ENCODE peak calls at places on chromosomes 3 and 15, in five cellular contexts. N is ecto neural progenitor cell, K is NCI-H2029 treated with DMSO at 0.1 percent for 48 hours, E is NCI-H345, R is SW480. O is an unnamed sample.
A peak's percentile ranks its signal among the peaks of the same experiment; 100 is the strongest.

GRCh38 chr15:46091860-46092450 is 457.1 kb downstream of the SQOR start:
- DNase-seq in K (peak; percentile 26), E (no peak), R (peak; percentile 21), N (peak; percentile 52), O (no peak)

GRCh38 chr3:11236588-11237461 is 35.4 kb upstream of the ATG7 start:
- DNase-seq in K (peak; percentile 81), N (peak; percentile 68), E (peak; percentile 84), R (peak; percentile 78), O (peak; percentile 40)

GRCh38 chr3:52317178-52317577 is 1.1 kb downstream of the DNAH1 start:
- DNase-seq in E (no peak), N (no peak), R (no peak), K (no peak), O (no peak)

GRCh38 chr3:12961007-12961725 is 112.1 kb downstream of the IQSEC1 start:
- DNase-seq in N (no peak), K (no peak), E (no peak), R (no peak), O (no peak)

GRCh38 chr3:43707266-43707665 is 16.5 kb downstream of the ABHD5 start:
- DNase-seq in R (no peak), E (no peak), N (no peak), K (no peak), O (no peak)

GRCh38 chr3:197225579-197225978 is 72.8 kb downstream of the DLG1 start:
- DNase-seq in R (no peak), K (no peak), N (no peak), E (no peak), O (no peak)

GRCh38 chr3:59425371-59425770 is 375.5 kb upstream of the CFAP20DC start:
- DNase-seq in K (no peak), N (no peak), E (no peak), R (no peak), O (no peak)

GRCh38 chr3:42979044-42979962 is at the start of gene GASK1A:
- DNase-seq in N (peak; percentile 76), K (no peak), E (peak; percentile 20), R (peak; percentile 23), O (no peak)

GRCh38 chr15:83769411-83769960 is 115.6 kb downstream of the ADAMTSL3 start:
- DNase-seq in E (no peak), N (no peak), R (no peak), K (no peak), O (no peak)

GRCh38 chr3:174776636-174777035 is 82.5 kb upstream of the NAALADL2 start:
- DNase-seq in R (no peak), K (no peak), N (no peak), E (no peak), O (no peak)

GRCh38 chr15:75732809-75733451 is 20.3 kb upstream of the CSPG4 start:
- DNase-seq in K (no peak), E (peak; percentile 30), R (peak; percentile 42), N (peak; percentile 89), O (no peak)

GRCh38 chr3:183313764-183314163 is 60.7 kb downstream of the B3GNT5 start:
- DNase-seq in N (no peak), K (no peak), E (no peak), R (no peak), O (no peak)

GRCh38 chr15:40894689-40895308 is 549 bp downstream of the VPS18 start:
- DNase-seq in K (no peak), R (peak; percentile 76), N (peak; percentile 79), E (peak; percentile 33), O (no peak)

GRCh38 chr3:45665101-45665572 is 24.1 kb upstream of the SACM1L start:
- DNase-seq in K (peak; percentile 92), R (peak; percentile 63), E (peak; percentile 46), N (no peak), O (peak; percentile 12)